ENCODE peak calls at places on chromosomes 13 and 19, in eight cellular contexts. G is IMR-90, H is GM23248, L is astrocyte, J is OCI-LY7, Y is MM.1S, S is HCT116, F is neural progenitor cell. E is an unnamed sample. For H3K4me1, the result is how much of the 10 kb centered on the place peaks cover.

GRCh38 chr19:49459388-49459787 is 6.4 kb downstream of the ALDH16A1 start:
- DNase-seq in G (no peak), H (no peak), L (no peak), J (no peak), Y (no peak), S (no peak), F (no peak), E (no peak)

GRCh38 chr13:75175575-75175974 is 306.4 kb downstream of the TBC1D4 start:
- DNase-seq in G (peak), H (peak), L (peak), J (no peak), Y (no peak), S (no peak), F (no peak), E (no peak)

GRCh38 chr19:17794731-17795494 is at the start of gene B3GNT3:
- DNase-seq in G (no peak), H (peak), L (no peak), J (no peak), Y (no peak), S (peak), F (peak), E (peak)

GRCh38 chr13:89294115-89294867 is 1623.1 kb downstream of the SLITRK5 start:
- DNase-seq in G (no peak), H (no peak), L (no peak), J (no peak), Y (no peak), S (no peak), F (no peak), E (no peak)

GRCh38 chr13:30338331-30338851 is 31.0 kb upstream of the KATNAL1 start:
- DNase-seq in G (peak), H (peak), L (peak), J (no peak), Y (no peak), S (peak), F (no peak), E (peak)

GRCh38 chr19:41871573-41872383 is 5.3 kb upstream of the CD79A start:
- DNase-seq in G (no peak), H (no peak), L (no peak), J (peak), Y (peak), S (no peak), F (no peak), E (no peak)

GRCh38 chr13:60922526-60923231 is 493.0 kb downstream of the PCDH20 start:
- DNase-seq in G (no peak), H (no peak), L (peak), J (no peak), Y (no peak), S (no peak), F (no peak), E (no peak)

GRCh38 chr19:28633223-28634030 is 579.5 kb downstream of the UQCRFS1 start:
- DNase-seq in G (peak), H (peak), L (peak), J (peak), Y (peak), S (no peak), F (peak), E (peak)

GRCh38 chr13:97211357-97211756 is 10.8 kb upstream of the MBNL2 start:
- DNase-seq in G (peak), H (no peak), L (peak), J (no peak), Y (no peak), S (no peak), F (no peak), E (no peak)

GRCh38 chr19:38317104-38317612 is 1.4 kb upstream of the YIF1B start:
- DNase-seq in G (no peak), H (no peak), L (no peak), J (no peak), Y (no peak), S (no peak), F (no peak), E (no peak)

GRCh38 chr13:45301263-45301662 is 39.7 kb downstream of the TPT1 start:
- DNase-seq in G (no peak), H (no peak), L (no peak), J (no peak), Y (no peak), S (no peak), F (no peak), E (no peak)

GRCh38 chr13:79423801-79424642 is 18.0 kb upstream of the RBM26 start:
- DNase-seq in G (peak), H (peak), L (peak), J (peak), Y (peak), S (peak), F (peak), E (no peak)

GRCh38 chr13:112733112-112733511 is 43.3 kb downstream of the ATP11A start:
- DNase-seq in G (no peak), H (no peak), L (no peak), J (no peak), Y (no peak), S (no peak), F (peak), E (no peak)

GRCh38 chr19:19597809-19598306 is 20.6 kb downstream of the PBX4 start:
- DNase-seq in G (no peak), H (no peak), L (no peak), J (no peak), Y (no peak), S (no peak), F (no peak), E (no peak)

GRCh38 chr13:73772449-73773186 is 361.6 kb downstream of the KLF12 start:
- DNase-seq in G (no peak), H (no peak), L (no peak), J (no peak), Y (no peak), S (no peak), F (no peak), E (no peak)

GRCh38 chr19:5983367-5983955 is 5.5 kb upstream of the RANBP3 start:
- DNase-seq in G (no peak), H (peak), L (no peak), J (no peak), Y (no peak), S (no peak), F (no peak), E (no peak)

GRCh38 chr19:10424011-10424637 is 3.8 kb downstream of the PDE4A start:
- DNase-seq in G (peak), H (peak), L (peak), J (peak), Y (peak), S (no peak), F (peak), E (peak)

GRCh38 chr13:51912091-51912490 is 50.3 kb downstream of the CCDC70 start:
- DNase-seq in G (no peak), H (no peak), L (peak), J (peak), Y (no peak), S (no peak), F (no peak), E (no peak)

GRCh38 chr13:78370231-78370630 is 233.1 kb downstream of the POU4F1 start:
- DNase-seq in G (no peak), H (no peak), L (no peak), J (no peak), Y (no peak), S (no peak), F (peak), E (no peak)

GRCh38 chr19:4518345-4519171 is at the start of gene PLIN4:
- DNase-seq in G (peak), H (peak), L (peak), J (no peak), Y (no peak), S (no peak), F (no peak), E (peak)

GRCh38 chr13:22064854-22065646 is 394.2 kb downstream of the FGF9 start:
- DNase-seq in G (no peak), H (no peak), L (no peak), J (no peak), Y (no peak), S (no peak), F (peak), E (no peak)

GRCh38 chr13:94210826-94211225 is 268.7 kb downstream of the DCT start:
- DNase-seq in G (no peak), H (no peak), L (no peak), J (no peak), Y (no peak), S (no peak), F (no peak), E (no peak)

GRCh38 chr19:31277516-31277915 is 71.7 kb downstream of the TSHZ3 start:
- DNase-seq in G (no peak), H (no peak), L (no peak), J (no peak), Y (no peak), S (no peak), F (no peak), E (no peak)

GRCh38 chr13:107716241-107716640 is 499.1 kb downstream of the LIG4 start:
- DNase-seq in G (no peak), H (no peak), L (no peak), J (no peak), Y (no peak), S (no peak), F (no peak), E (no peak)

GRCh38 chr19:17406039-17406886 is 833 bp upstream of the BST2 start:
- DNase-seq in G (no peak), H (no peak), L (peak), J (no peak), Y (peak), S (no peak), F (no peak), E (no peak)

GRCh38 chr13:20412761-20413355 is 112.8 kb downstream of the CRYL1 start:
- DNase-seq in G (peak), H (peak), L (no peak), J (no peak), Y (no peak), S (no peak), F (no peak), E (no peak)

GRCh38 chr13:93603043-93603442 is 376.4 kb downstream of the GPC6 start:
- DNase-seq in G (peak), H (peak), L (peak), J (no peak), Y (no peak), S (no peak), F (no peak), E (peak)

GRCh38 chr13:34065915-34066314 is 248.0 kb downstream of the RFC3 start:
- DNase-seq in G (no peak), H (no peak), L (no peak), J (no peak), Y (no peak), S (peak), F (no peak), E (peak)

GRCh38 chr13:50911051-50911690 is 1.6 kb downstream of the RNASEH2B start:
- DNase-seq in G (no peak), H (peak), L (no peak), J (peak), Y (peak), S (no peak), F (peak), E (no peak)

GRCh38 chr13:26219726-26220125 is 2.4 kb downstream of the RNF6 start:
- DNase-seq in G (peak), H (peak), L (peak), J (no peak), Y (no peak), S (no peak), F (no peak), E (no peak)

GRCh38 chr13:94329754-94330551 is 149.5 kb downstream of the DCT start:
- DNase-seq in G (peak), H (peak), L (peak), J (no peak), Y (no peak), S (no peak), F (no peak), E (peak)

GRCh38 chr13:107873908-107874307 is 341.4 kb downstream of the LIG4 start:
- DNase-seq in G (no peak), H (peak), L (no peak), J (no peak), Y (no peak), S (no peak), F (no peak), E (no peak)

GRCh38 chr19:15501596-15501995 is 6.7 kb upstream of the CYP4F22 start:
- DNase-seq in G (no peak), H (no peak), L (no peak), J (no peak), Y (no peak), S (no peak), F (no peak), E (no peak)

GRCh38 chr19:11554160-11554559 is 4.9 kb downstream of the ELOF1 start:
- DNase-seq in G (no peak), H (no peak), L (no peak), J (peak), Y (no peak), S (no peak), F (no peak), E (no peak)

GRCh38 chr19:11552666-11553372 is 6.2 kb downstream of the ELOF1 start:
- DNase-seq in G (no peak), H (no peak), L (no peak), J (peak), Y (no peak), S (no peak), F (no peak), E (no peak)

GRCh38 chr19:11556634-11557420 is 2.2 kb downstream of the ELOF1 start:
- DNase-seq in G (no peak), H (no peak), L (no peak), J (no peak), Y (no peak), S (no peak), F (no peak), E (no peak)

GRCh38 chr19:11551603-11552235 is 7.3 kb downstream of the ELOF1 start:
- DNase-seq in G (no peak), H (peak), L (no peak), J (peak), Y (no peak), S (no peak), F (peak), E (no peak)

GRCh38 chr19:11555246-11555645 is 3.8 kb downstream of the ELOF1 start:
- DNase-seq in G (no peak), H (no peak), L (no peak), J (no peak), Y (no peak), S (no peak), F (no peak), E (no peak)
- H3K27ac ChIP-seq in G (no peak), H (no peak), L (no peak), J (no peak), Y (no peak), S (no peak), F (no peak), E (no peak)

DNA sequence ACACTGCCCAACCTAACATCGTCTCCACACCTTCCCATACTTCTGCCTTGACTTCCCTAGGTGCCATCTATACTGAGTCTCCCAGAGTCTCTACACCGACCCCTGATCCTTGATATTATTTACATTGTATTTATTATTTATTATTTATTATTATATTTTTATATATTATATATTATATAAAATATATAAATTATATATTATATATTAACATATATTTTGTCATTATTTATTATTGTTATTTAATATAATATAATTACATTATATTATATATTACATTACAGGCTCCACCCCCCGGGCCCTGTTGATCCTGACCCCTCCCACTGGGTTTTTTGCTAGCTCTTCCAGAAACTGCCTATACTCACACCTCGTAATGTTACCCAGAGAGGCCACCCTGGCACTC is 18.4 kb upstream of the TOMM40 start:
- DNase-seq in G (no peak), H (no peak), L (no peak), J (no peak), Y (no peak), S (no peak), F (no peak), E (no peak)
- H3K4me1 ChIP-seq in G (under half), H (under half), L (under half), J (under half), Y (under half), S (under half), F (under half), E (under half)

GRCh38 chr19:54351474-54351873 is 12.5 kb upstream of the LILRA4 start:
- DNase-seq in G (no peak), H (no peak), L (no peak), J (no peak), Y (peak), S (no peak), F (no peak), E (no peak)
- H3K4me2 ChIP-seq in G (no peak), H (no peak), L (no peak), J (peak), Y (peak), S (no peak), F (no peak), E (no peak)

DNA sequence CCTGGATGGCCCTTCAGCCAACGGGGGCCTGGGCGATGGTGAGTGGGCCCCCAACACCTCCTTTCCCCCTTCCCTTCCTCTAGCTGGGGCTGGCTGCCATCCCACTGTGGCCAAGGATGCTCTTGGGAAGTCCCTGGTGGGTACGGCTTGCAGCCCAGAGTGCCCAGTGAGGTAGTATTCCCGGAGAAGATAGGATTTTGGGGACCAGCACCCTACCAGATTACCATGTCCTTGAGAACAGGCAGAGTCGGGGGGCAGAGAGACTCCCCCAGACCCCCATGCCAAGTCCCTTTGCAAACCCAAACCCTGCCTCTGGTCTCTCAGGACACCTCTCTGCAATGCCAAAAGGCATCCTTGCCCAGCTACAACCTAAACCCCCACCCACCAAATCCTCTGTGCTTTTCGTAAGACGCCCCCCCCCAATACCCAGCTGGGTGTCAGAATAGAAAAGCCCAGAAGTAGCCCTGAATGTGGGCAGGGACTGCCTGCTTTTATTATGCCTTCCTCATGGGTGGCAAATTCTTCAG is 1.7 kb downstream of the HIF3A start:
- DNase-seq in G (no peak), H (no peak), L (no peak), J (no peak), Y (no peak), S (no peak), F (no peak), E (no peak)
- H3K27ac ChIP-seq in G (no peak), H (no peak), L (no peak), J (no peak), Y (no peak), S (peak), F (no peak), E (no peak)

GRCh38 chr19:47239610-47240296 is 8.8 kb upstream of the BBC3 start:
- DNase-seq in G (peak), H (peak), L (peak), J (no peak), Y (peak), S (no peak), F (peak), E (no peak)

GRCh38 chr19:47240561-47240960 is 9.6 kb upstream of the BBC3 start:
- DNase-seq in G (no peak), H (no peak), L (no peak), J (no peak), Y (no peak), S (no peak), F (no peak), E (no peak)

GRCh38 chr19:47239152-47239551 is 8.2 kb upstream of the BBC3 start:
- DNase-seq in G (no peak), H (peak), L (no peak), J (peak), Y (no peak), S (no peak), F (no peak), E (no peak)

GRCh38 chr19:47241919-47242644 is 11.1 kb upstream of the BBC3 start:
- DNase-seq in G (no peak), H (no peak), L (peak), J (no peak), Y (no peak), S (no peak), F (no peak), E (peak)

DNA sequence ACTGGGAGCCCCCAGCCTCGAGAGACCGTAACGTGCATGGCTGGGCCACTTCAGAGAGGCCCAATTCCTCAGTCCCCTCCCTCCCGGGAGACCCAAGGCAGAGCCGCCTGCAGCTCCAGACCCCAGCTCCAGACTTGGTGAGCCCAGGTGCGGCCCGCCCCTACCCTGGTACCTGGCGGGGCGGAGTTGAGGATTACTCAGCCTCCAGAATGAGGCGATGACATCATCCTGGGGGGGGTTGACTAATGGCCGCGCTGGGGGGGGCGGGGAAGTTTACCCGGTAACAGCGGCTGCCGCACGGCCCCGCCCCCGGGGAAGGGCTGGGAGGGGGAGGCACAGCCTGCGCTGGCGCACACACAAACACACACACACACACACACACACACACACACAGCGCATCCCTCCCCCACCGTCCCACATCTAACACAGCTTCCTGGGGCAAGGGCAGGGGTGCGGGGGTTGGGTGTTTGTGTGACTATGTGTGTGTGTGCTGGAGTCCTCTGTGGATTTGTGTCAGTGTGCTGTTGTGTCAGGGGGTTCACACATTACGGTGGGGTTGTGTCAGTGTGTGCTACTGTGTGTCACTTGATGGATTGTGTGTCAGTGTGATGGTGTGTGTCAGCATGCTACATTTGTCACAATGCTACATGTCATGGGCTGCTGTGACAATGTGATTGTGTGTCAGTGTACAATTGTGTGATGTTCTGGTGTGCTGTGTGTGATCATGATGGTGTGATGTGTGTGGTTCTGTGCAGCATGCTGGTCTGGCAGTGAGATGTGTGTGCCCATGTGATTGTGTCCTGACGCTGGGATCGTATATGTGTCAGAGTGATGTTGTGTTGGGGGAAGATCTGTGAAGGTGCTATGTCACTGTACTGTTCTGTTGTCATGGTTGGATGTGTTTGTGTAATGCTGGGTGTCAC is 10.3 kb upstream of the BBC3 start:
- DNase-seq in G (peak), H (peak), L (peak), J (peak), Y (peak), S (peak), F (peak), E (peak)
- H3K4me1 ChIP-seq in G (under half), H (under half), L (under half), J (half or more), Y (under half), S (under half), F (under half), E (under half)

GRCh38 chr19:55441692-55442321 is 1.3 kb downstream of the SHISA7 start:
- DNase-seq in G (no peak), H (no peak), L (no peak), J (no peak), Y (no peak), S (no peak), F (peak), E (no peak)
- H3K4me2 ChIP-seq in G (no peak), H (no peak), L (no peak), J (no peak), Y (no peak), S (peak), F (peak), E (no peak)

GRCh38 chr13:24270639-24271131 is 38.7 kb upstream of the C1QTNF9 start:
- DNase-seq in G (peak), H (peak), L (peak), J (no peak), Y (no peak), S (no peak), F (peak), E (no peak)
- H3K27ac ChIP-seq in G (peak), H (peak), L (no peak), J (no peak), Y (no peak), S (no peak), F (no peak), E (no peak)

E was measured in PC-9.